ENCODE peak calls at places on chromosomes 6 and 20, in nine cellular contexts. Y is HEK293T; M is LHCN-M2; D is activated naive CD4-positive, alpha-beta T cell; K is GM04504; T is occipital lobe; G is A172; V is foreskin fibroblast; S is WTC11. B is an unnamed sample.

GRCh38 chr20:18973499-18974173 is 160.1 kb downstream of the SCP2D1 start:
- DNase-seq in K (no peak), M (no peak), V (no peak), D (no peak), G (no peak), S (no peak), T (no peak), Y (no peak), B (no peak)

GRCh38 chr6:152552616-152553209 is 84.4 kb downstream of the SYNE1 start:
- DNase-seq in S (peak), D (no peak), M (peak), K (peak), G (peak), Y (peak), V (peak), T (no peak), B (no peak)

GRCh38 chr6:133945158-133945557 is 7.9 kb upstream of the TBPL1 start:
- DNase-seq in K (no peak), S (peak), T (no peak), G (peak), D (no peak), M (peak), Y (no peak), V (peak), B (no peak)

GRCh38 chr20:53074811-53075314 is 102.7 kb downstream of the TSHZ2 start:
- DNase-seq in V (no peak), M (no peak), K (peak), D (no peak), S (no peak), T (no peak), G (peak), Y (no peak), B (no peak)

GRCh38 chr20:33662172-33662571 is at the start of gene C20orf144:
- DNase-seq in S (no peak), M (no peak), V (no peak), G (no peak), Y (no peak), K (no peak), T (no peak), D (no peak), B (no peak)

GRCh38 chr6:20953019-20953418 is 418.8 kb downstream of the CDKAL1 start:
- DNase-seq in K (no peak), Y (no peak), D (no peak), M (no peak), T (no peak), S (no peak), V (no peak), G (peak), B (no peak)

GRCh38 chr20:10747019-10747418 is 73.2 kb upstream of the JAG1 start:
- DNase-seq in D (no peak), G (no peak), V (no peak), T (no peak), M (no peak), K (no peak), Y (no peak), S (no peak), B (no peak)

GRCh38 chr6:121382467-121383121 is 48.3 kb upstream of the TBC1D32 start:
- DNase-seq in T (no peak), S (no peak), K (no peak), M (no peak), G (no peak), V (peak), D (no peak), Y (peak), B (no peak)

GRCh38 chr6:912871-913663 is 220.1 kb upstream of the EXOC2 start:
- DNase-seq in G (peak), V (peak), S (peak), Y (peak), T (no peak), D (no peak), K (peak), M (no peak), B (no peak)

GRCh38 chr6:38688579-38689087 is 14.3 kb downstream of the GLO1 start:
- DNase-seq in Y (no peak), T (no peak), M (no peak), V (no peak), S (peak), K (no peak), D (no peak), G (no peak), B (no peak)

GRCh38 chr6:164370773-164371172 is 938.6 kb downstream of the C6orf118 start:
- DNase-seq in G (peak), Y (no peak), S (no peak), D (no peak), K (no peak), V (no peak), T (no peak), M (peak), B (no peak)

GRCh38 chr6:160750276-160750689 is 48.2 kb downstream of the PLG start:
- DNase-seq in S (peak), T (no peak), D (no peak), V (no peak), Y (peak), G (peak), K (no peak), M (no peak), B (no peak)

GRCh38 chr6:146985111-146985510 is 219.1 kb upstream of the STXBP5 start:
- DNase-seq in V (no peak), M (peak), G (peak), S (no peak), Y (peak), K (no peak), D (no peak), T (no peak), B (no peak)

GRCh38 chr6:117477988-117478852 is 4.3 kb upstream of the DCBLD1 start:
- DNase-seq in K (no peak), V (peak), D (no peak), Y (no peak), M (peak), S (peak), G (no peak), T (no peak), B (no peak)

GRCh38 chr20:21693322-21693721 is 12.1 kb upstream of the PAX1 start:
- DNase-seq in D (no peak), Y (peak), K (no peak), G (no peak), T (no peak), V (no peak), S (peak), M (no peak), B (no peak)

GRCh38 chr6:130020892-130021483 is 2.6 kb downstream of the L3MBTL3 start:
- DNase-seq in G (peak), K (peak), M (peak), Y (peak), S (peak), V (peak), D (peak), T (peak), B (peak)

GRCh38 chr6:52405243-52405642 is 14.9 kb upstream of the EFHC1 start:
- DNase-seq in T (no peak), V (no peak), S (no peak), G (no peak), D (no peak), Y (no peak), M (no peak), K (no peak), B (no peak)

GRCh38 chr6:44127186-44128019 is at the start of the genes MRPL14 and TMEM63B:
- DNase-seq in T (peak), S (peak), K (peak), G (peak), D (peak), M (peak), Y (peak), V (peak), B (no peak)

GRCh38 chr6:107491791-107492674 is 2.1 kb downstream of the SOBP start:
- DNase-seq in V (peak), D (no peak), G (no peak), K (no peak), S (no peak), T (no peak), Y (no peak), M (peak), B (peak)

GRCh38 chr6:166360243-166361079 is 18.1 kb upstream of the SFT2D1 start:
- DNase-seq in T (no peak), V (peak), K (no peak), Y (no peak), S (no peak), M (peak), D (no peak), G (no peak), B (no peak)

GRCh38 chr6:38012573-38012972 is 193.0 kb downstream of the ZFAND3 start:
- DNase-seq in Y (peak), M (peak), G (peak), S (peak), D (no peak), K (no peak), V (peak), T (no peak), B (no peak)

GRCh38 chr20:44271915-44272663 is 25.0 kb downstream of the GDAP1L1 start:
- DNase-seq in M (no peak), S (peak), V (no peak), D (no peak), Y (peak), T (no peak), K (no peak), G (no peak), B (no peak)

GRCh38 chr20:373171-373890 is 7.2 kb upstream of the TRIB3 start:
- DNase-seq in Y (peak), T (no peak), V (peak), S (peak), M (peak), K (no peak), D (no peak), G (peak), B (peak)

GRCh38 chr6:64217721-64218603 is 582.4 kb downstream of the PHF3 start:
- DNase-seq in K (no peak), T (no peak), V (no peak), D (no peak), M (no peak), S (no peak), Y (no peak), G (peak), B (no peak)

GRCh38 chr6:7897461-7898192 is 13.0 kb downstream of the TXNDC5 start:
- DNase-seq in K (no peak), D (no peak), V (no peak), T (no peak), G (no peak), M (no peak), S (no peak), Y (no peak), B (no peak)